ENCODE peak calls at places on chromosomes 5 and 9, in eight cellular contexts. One of them, this sample, is unnamed.

GRCh38 chr9:27227192-27227591 is 69.8 kb downstream of the EQTN start:
- DNase-seq in effector CD4-positive, alpha-beta T cell: no peak
- DNase-seq in A172: no peak
- DNase-seq in OCI-M1: no peak
- DNase-seq in RCC 7860: no peak
- DNase-seq in SK-N-DZ: no peak
- DNase-seq in stimulated activated naive CD8-positive, alpha-beta T cell treated with anti-CD3 and anti-CD28 coated beads, Interleukin-15, amount 100 ng/mL, for 72 hours: no peak
- DNase-seq in posterior vena cava: no peak
- DNase-seq in this sample: no peak

GRCh38 chr5:173454381-173454763 is 126.2 kb upstream of the STC2 start:
- DNase-seq in effector CD4-positive, alpha-beta T cell: no peak
- DNase-seq in A172: peak
- DNase-seq in OCI-M1: no peak
- DNase-seq in RCC 7860: peak
- DNase-seq in SK-N-DZ: no peak
- DNase-seq in stimulated activated naive CD8-positive, alpha-beta T cell treated with anti-CD3 and anti-CD28 coated beads, Interleukin-15, amount 100 ng/mL, for 72 hours: no peak
- DNase-seq in posterior vena cava: no peak
- DNase-seq in this sample: peak

GRCh38 chr5:98781964-98782363 is 8.5 kb downstream of the RGMB start:
- DNase-seq in effector CD4-positive, alpha-beta T cell: no peak
- DNase-seq in A172: no peak
- DNase-seq in OCI-M1: no peak
- DNase-seq in RCC 7860: no peak
- DNase-seq in SK-N-DZ: no peak
- DNase-seq in stimulated activated naive CD8-positive, alpha-beta T cell treated with anti-CD3 and anti-CD28 coated beads, Interleukin-15, amount 100 ng/mL, for 72 hours: no peak
- DNase-seq in posterior vena cava: no peak
- DNase-seq in this sample: no peak

GRCh38 chr5:61362796-61363364 is 30.8 kb downstream of the ZSWIM6 start:
- DNase-seq in effector CD4-positive, alpha-beta T cell: no peak
- DNase-seq in A172: no peak
- DNase-seq in OCI-M1: peak
- DNase-seq in RCC 7860: no peak
- DNase-seq in SK-N-DZ: no peak
- DNase-seq in stimulated activated naive CD8-positive, alpha-beta T cell treated with anti-CD3 and anti-CD28 coated beads, Interleukin-15, amount 100 ng/mL, for 72 hours: peak
- DNase-seq in posterior vena cava: no peak
- DNase-seq in this sample: peak

GRCh38 chr9:120755827-120756434 is 37.3 kb downstream of the FBXW2 start:
- DNase-seq in effector CD4-positive, alpha-beta T cell: peak
- DNase-seq in A172: peak
- DNase-seq in OCI-M1: peak
- DNase-seq in RCC 7860: peak
- DNase-seq in SK-N-DZ: peak
- DNase-seq in stimulated activated naive CD8-positive, alpha-beta T cell treated with anti-CD3 and anti-CD28 coated beads, Interleukin-15, amount 100 ng/mL, for 72 hours: peak
- DNase-seq in posterior vena cava: no peak
- DNase-seq in this sample: peak

GRCh38 chr9:34651876-34652602 is at the start of gene IL11RA:
- DNase-seq in effector CD4-positive, alpha-beta T cell: no peak
- DNase-seq in A172: peak
- DNase-seq in OCI-M1: peak
- DNase-seq in RCC 7860: peak
- DNase-seq in SK-N-DZ: peak
- DNase-seq in stimulated activated naive CD8-positive, alpha-beta T cell treated with anti-CD3 and anti-CD28 coated beads, Interleukin-15, amount 100 ng/mL, for 72 hours: peak
- DNase-seq in posterior vena cava: peak
- DNase-seq in this sample: peak

GRCh38 chr5:167578977-167579700 is 712.3 kb upstream of the WWC1 start:
- DNase-seq in effector CD4-positive, alpha-beta T cell: no peak
- DNase-seq in A172: no peak
- DNase-seq in OCI-M1: no peak
- DNase-seq in RCC 7860: no peak
- DNase-seq in SK-N-DZ: no peak
- DNase-seq in stimulated activated naive CD8-positive, alpha-beta T cell treated with anti-CD3 and anti-CD28 coated beads, Interleukin-15, amount 100 ng/mL, for 72 hours: no peak
- DNase-seq in posterior vena cava: no peak
- DNase-seq in this sample: no peak

GRCh38 chr9:116213673-116214047 is 60.1 kb downstream of the PAPPA start:
- DNase-seq in effector CD4-positive, alpha-beta T cell: no peak
- DNase-seq in A172: no peak
- DNase-seq in OCI-M1: no peak
- DNase-seq in RCC 7860: no peak
- DNase-seq in SK-N-DZ: no peak
- DNase-seq in stimulated activated naive CD8-positive, alpha-beta T cell treated with anti-CD3 and anti-CD28 coated beads, Interleukin-15, amount 100 ng/mL, for 72 hours: no peak
- DNase-seq in posterior vena cava: no peak
- DNase-seq in this sample: no peak

GRCh38 chr9:79603222-79603925 is 31.6 kb downstream of the TLE4 start:
- DNase-seq in effector CD4-positive, alpha-beta T cell: no peak
- DNase-seq in A172: no peak
- DNase-seq in OCI-M1: no peak
- DNase-seq in RCC 7860: no peak
- DNase-seq in SK-N-DZ: no peak
- DNase-seq in stimulated activated naive CD8-positive, alpha-beta T cell treated with anti-CD3 and anti-CD28 coated beads, Interleukin-15, amount 100 ng/mL, for 72 hours: no peak
- DNase-seq in posterior vena cava: no peak
- DNase-seq in this sample: no peak

GRCh38 chr5:31237159-31237558 is 43.7 kb downstream of the CDH6 start:
- DNase-seq in effector CD4-positive, alpha-beta T cell: no peak
- DNase-seq in A172: peak
- DNase-seq in OCI-M1: peak
- DNase-seq in RCC 7860: no peak
- DNase-seq in SK-N-DZ: peak
- DNase-seq in stimulated activated naive CD8-positive, alpha-beta T cell treated with anti-CD3 and anti-CD28 coated beads, Interleukin-15, amount 100 ng/mL, for 72 hours: no peak
- DNase-seq in posterior vena cava: no peak
- DNase-seq in this sample: peak

GRCh38 chr9:16642421-16643109 is 227.9 kb downstream of the BNC2 start:
- DNase-seq in effector CD4-positive, alpha-beta T cell: no peak
- DNase-seq in A172: no peak
- DNase-seq in OCI-M1: no peak
- DNase-seq in RCC 7860: no peak
- DNase-seq in SK-N-DZ: no peak
- DNase-seq in stimulated activated naive CD8-positive, alpha-beta T cell treated with anti-CD3 and anti-CD28 coated beads, Interleukin-15, amount 100 ng/mL, for 72 hours: no peak
- DNase-seq in posterior vena cava: no peak
- DNase-seq in this sample: no peak

GRCh38 chr9:135394699-135395645 is 84.6 kb upstream of the PPP1R26 start:
- DNase-seq in effector CD4-positive, alpha-beta T cell: no peak
- DNase-seq in A172: no peak
- DNase-seq in OCI-M1: no peak
- DNase-seq in RCC 7860: no peak
- DNase-seq in SK-N-DZ: no peak
- DNase-seq in stimulated activated naive CD8-positive, alpha-beta T cell treated with anti-CD3 and anti-CD28 coated beads, Interleukin-15, amount 100 ng/mL, for 72 hours: no peak
- DNase-seq in posterior vena cava: no peak
- DNase-seq in this sample: no peak

GRCh38 chr5:34655354-34655991 is 655 bp upstream of the RAI14 start:
- DNase-seq in effector CD4-positive, alpha-beta T cell: no peak
- DNase-seq in A172: peak
- DNase-seq in OCI-M1: peak
- DNase-seq in RCC 7860: peak
- DNase-seq in SK-N-DZ: peak
- DNase-seq in stimulated activated naive CD8-positive, alpha-beta T cell treated with anti-CD3 and anti-CD28 coated beads, Interleukin-15, amount 100 ng/mL, for 72 hours: no peak
- DNase-seq in posterior vena cava: no peak
- DNase-seq in this sample: peak

GRCh38 chr5:59943721-59944120 is 50.2 kb upstream of the PDE4D start:
- DNase-seq in effector CD4-positive, alpha-beta T cell: no peak
- DNase-seq in A172: no peak
- DNase-seq in OCI-M1: no peak
- DNase-seq in RCC 7860: no peak
- DNase-seq in SK-N-DZ: no peak
- DNase-seq in stimulated activated naive CD8-positive, alpha-beta T cell treated with anti-CD3 and anti-CD28 coated beads, Interleukin-15, amount 100 ng/mL, for 72 hours: no peak
- DNase-seq in posterior vena cava: no peak
- DNase-seq in this sample: no peak

This sample was measured in ACHN.